ENCODE peak calls at places on chromosomes 4 and X, in eight cellular contexts. R, V, W, J, F, Y, G and L are unnamed samples.

GRCh38 chr4:47415719-47416118 is 47.8 kb downstream of the COMMD8 start:
- DNase-seq in R (no peak), V (no peak), W (no peak), J (no peak), F (no peak), Y (no peak), G (no peak), L (no peak)

GRCh38 chr4:107037188-107037587 is 1.1 kb upstream of the DKK2 start:
- DNase-seq in R (no peak), V (no peak), W (no peak), J (no peak), F (no peak), Y (no peak), G (no peak), L (peak; percentile 30)

GRCh38 chrX:10519278-10519677 is 101.1 kb downstream of the MID1 start:
- DNase-seq in R (no peak), V (no peak), W (no peak), J (no peak), F (no peak), Y (no peak), G (no peak), L (no peak)

GRCh38 chrX:96436105-96436504 is 248.5 kb upstream of the DIAPH2 start:
- DNase-seq in R (no peak), V (no peak), W (peak; percentile 27), J (no peak), F (no peak), Y (no peak), G (no peak), L (no peak)

GRCh38 chrX:17564689-17565409 is 172.4 kb upstream of the SCML1 start:
- DNase-seq in R (no peak), V (no peak), W (peak; percentile 32), J (no peak), F (no peak), Y (no peak), G (no peak), L (no peak)

GRCh38 chr4:106104276-106104675 is 209.0 kb downstream of the NPNT start:
- DNase-seq in R (no peak), V (no peak), W (no peak), J (no peak), F (no peak), Y (no peak), G (no peak), L (no peak)

GRCh38 chr4:164904941-164905340 is 28.0 kb downstream of the APELA start:
- DNase-seq in R (no peak), V (no peak), W (no peak), J (no peak), F (no peak), Y (no peak), G (no peak), L (no peak)

GRCh38 chr4:182978152-182978827 is 61.1 kb upstream of the DCTD start:
- DNase-seq in R (no peak), V (no peak), W (no peak), J (no peak), F (no peak), Y (no peak), G (no peak), L (no peak)

GRCh38 chrX:23784487-23785301 is 1.7 kb downstream of the SAT1 start:
- DNase-seq in R (no peak), V (no peak), W (peak; percentile 76), J (no peak), F (peak; percentile 34), Y (no peak), G (no peak), L (no peak)

GRCh38 chr4:41104155-41104554 is 110.2 kb downstream of the APBB2 start:
- DNase-seq in R (no peak), V (no peak), W (no peak), J (no peak), F (no peak), Y (no peak), G (no peak), L (no peak)

GRCh38 chr4:47469951-47470350 is 6.4 kb upstream of the COMMD8 start:
- DNase-seq in R (no peak), V (no peak), W (peak; percentile 20), J (no peak), F (no peak), Y (no peak), G (no peak), L (no peak)

GRCh38 chrX:154036513-154036912 is 16.8 kb upstream of the IRAK1 start:
- DNase-seq in R (no peak), V (no peak), W (no peak), J (no peak), F (no peak), Y (no peak), G (no peak), L (no peak)

GRCh38 chr4:23213198-23213597 is 520.5 kb downstream of the GBA3 start:
- DNase-seq in R (no peak), V (no peak), W (no peak), J (no peak), F (no peak), Y (no peak), G (no peak), L (no peak)